ENCODE peak calls at places on chromosomes 2 and 18, in seven cellular contexts. J is esophagus muscularis mucosa, E is stomach, M is tibial nerve, K is H1, S is GM12878, L is sigmoid colon. V is an unnamed sample.

GRCh38 chr2:221465776-221466175 is 106.3 kb downstream of the EPHA4 start:
- DNase-seq in J (no peak), L (no peak), M (no peak), E (no peak), K (no peak), S (peak; percentile 15), V (no peak)

GRCh38 chr2:31297751-31298150 is 63.8 kb downstream of the EHD3 start:
- DNase-seq in J (no peak), L (no peak), M (no peak), E (no peak), K (no peak), S (no peak), V (no peak)

GRCh38 chr2:219684721-219685689 is 57.6 kb downstream of the SLC4A3 start:
- DNase-seq in M (peak; percentile 33), K (peak; percentile 73), S (peak; percentile 66), J (no peak), E (peak; percentile 73), L (peak; percentile 83), V (peak; percentile 81)

GRCh38 chr18:42108071-42108470 is 153.0 kb downstream of the PIK3C3 start:
- DNase-seq in K (no peak), J (no peak), M (no peak), L (no peak), E (no peak), S (no peak), V (no peak)

GRCh38 chr2:95329891-95330822 is 33.0 kb downstream of the KCNIP3 start:
- DNase-seq in K (no peak), L (no peak), J (no peak), E (no peak), M (no peak), S (no peak), V (no peak)

GRCh38 chr2:232662486-232663260 is 29.3 kb downstream of the EFHD1 start:
- DNase-seq in M (no peak), E (no peak), J (no peak), K (no peak), S (no peak), L (no peak), V (no peak)

GRCh38 chr18:48799724-48800315 is 150.9 kb downstream of the SMAD7 start:
- DNase-seq in M (no peak), J (no peak), K (peak; percentile 28), S (no peak), L (peak; percentile 30), E (peak; percentile 17), V (no peak)

GRCh38 chr2:15169326-15170038 is 391.7 kb downstream of the NBAS start:
- DNase-seq in K (no peak), L (no peak), S (no peak), M (no peak), J (no peak), E (no peak), V (no peak)

GRCh38 chr2:148842050-148842449 is 33.0 kb upstream of the KIF5C start:
- DNase-seq in L (no peak), S (no peak), E (no peak), M (no peak), K (no peak), J (no peak), V (no peak)

GRCh38 chr18:28541276-28541930 is 364.5 kb upstream of the CDH2 start:
- DNase-seq in M (no peak), J (no peak), S (no peak), K (no peak), L (peak; percentile 60), E (no peak), V (no peak)

GRCh38 chr18:43238429-43238828 is 38.9 kb downstream of the SYT4 start:
- DNase-seq in S (no peak), J (no peak), E (no peak), M (no peak), K (no peak), L (no peak), V (no peak)

GRCh38 chr2:207674826-207675225 is 36.6 kb upstream of the CCNYL1 start:
- DNase-seq in L (no peak), M (no peak), J (no peak), E (no peak), S (no peak), K (no peak), V (no peak)

GRCh38 chr2:158730621-158730905 is 64.6 kb upstream of the DAPL1 start:
- DNase-seq in E (no peak), M (no peak), L (no peak), J (no peak), K (no peak), S (no peak), V (no peak)

GRCh38 chr2:26692814-26693286 is 328 bp downstream of the KCNK3 start:
- DNase-seq in E (no peak), M (no peak), J (no peak), K (no peak), L (no peak), S (no peak), V (no peak)

GRCh38 chr2:31386648-31387047 is 27.9 kb downstream of the XDH start:
- DNase-seq in E (no peak), S (no peak), J (no peak), M (no peak), K (peak; percentile 61), L (no peak), V (no peak)

GRCh38 chr2:173658946-173659371 is 304.3 kb downstream of the CDCA7 start:
- DNase-seq in K (no peak), M (no peak), L (no peak), S (no peak), J (no peak), E (no peak), V (no peak)

GRCh38 chr2:226799976-226800940 is 638 bp upstream of the IRS1 start:
- DNase-seq in K (peak; percentile 46), M (no peak), L (peak; percentile 71), J (no peak), E (peak; percentile 32), S (no peak), V (peak; percentile 73)

GRCh38 chr2:37634914-37635358 is 36.5 kb downstream of the CDC42EP3 start:
- DNase-seq in M (no peak), E (no peak), S (no peak), J (no peak), K (no peak), L (no peak), V (no peak)

GRCh38 chr2:138086556-138086955 is 122.3 kb downstream of the HNMT start:
- DNase-seq in M (no peak), L (no peak), K (no peak), S (no peak), E (no peak), J (no peak), V (no peak)

GRCh38 chr18:34817636-34818035 is 107.5 kb downstream of the DTNA start:
- DNase-seq in M (no peak), J (no peak), K (no peak), E (no peak), L (no peak), S (no peak), V (no peak)

GRCh38 chr2:189783451-189783926 is 650 bp downstream of the ORMDL1 start:
- DNase-seq in E (no peak), L (no peak), K (no peak), J (no peak), S (peak; percentile 20), M (no peak), V (no peak)

GRCh38 chr2:206915136-206915535 is 24.2 kb upstream of the CPO start:
- DNase-seq in E (no peak), S (no peak), L (no peak), M (no peak), K (no peak), J (no peak), V (no peak)

GRCh38 chr2:217517402-217517801 is 485.4 kb downstream of the TNS1 start:
- DNase-seq in E (no peak), M (no peak), J (no peak), S (no peak), L (no peak), K (no peak), V (peak; percentile 39)

GRCh38 chr2:25115902-25116301 is 52.5 kb downstream of the POMC start:
- DNase-seq in J (no peak), K (no peak), E (no peak), L (no peak), M (no peak), S (no peak), V (no peak)

GRCh38 chr2:200455958-200456421 is 53.9 kb downstream of the KCTD18 start:
- DNase-seq in K (no peak), S (peak; percentile 81), L (no peak), E (no peak), J (no peak), M (no peak), V (no peak)

GRCh38 chr2:206164261-206164862 is 4.7 kb downstream of the EEF1B2 start:
- DNase-seq in J (no peak), M (no peak), E (no peak), K (peak; percentile 73), S (no peak), L (no peak), V (peak; percentile 53)

GRCh38 chr18:44309185-44309584 is 371.5 kb upstream of the SETBP1 start:
- DNase-seq in S (no peak), J (no peak), K (no peak), E (no peak), M (no peak), L (no peak), V (no peak)

GRCh38 chr2:134252092-134252775 is 1.6 kb upstream of the MGAT5 start:
- DNase-seq in J (no peak), K (no peak), L (no peak), S (no peak), M (no peak), E (no peak), V (no peak)

GRCh38 chr18:59740131-59740530 is 42.9 kb upstream of the CCBE1 start:
- DNase-seq in E (no peak), K (no peak), L (no peak), J (no peak), S (no peak), M (no peak), V (no peak)

GRCh38 chr18:25223211-25223610 is 128.8 kb downstream of the ZNF521 start:
- DNase-seq in L (no peak), S (no peak), E (no peak), K (peak; percentile 64), J (no peak), M (no peak), V (no peak)

GRCh38 chr2:67709835-67710234 is 312.7 kb downstream of the ETAA1 start:
- DNase-seq in J (no peak), K (no peak), E (no peak), M (no peak), S (no peak), L (no peak), V (no peak)
- TF ChIP-seq EP300 in J (no peak), K (no peak), E (no peak), M (no peak), S (no peak), L (no peak), V (no peak)

GRCh38 chr2:119223521-119224390 is at the start of gene STEAP3:
- DNase-seq in E (peak; percentile 93), M (peak; percentile 43), J (no peak), S (no peak), K (peak; percentile 84), L (peak; percentile 81), V (peak; percentile 59)
- TF ChIP-seq EP300 in E (no peak), M (no peak), J (no peak), S (no peak), K (no peak), L (no peak), V (no peak)

GRCh38 chr2:172169611-172170010 is 66.9 kb upstream of the DLX2 start:
- DNase-seq in L (no peak), S (no peak), E (no peak), K (no peak), M (no peak), J (no peak), V (no peak)
- TF ChIP-seq EP300 in L (no peak), S (no peak), E (no peak), K (no peak), M (no peak), J (no peak), V (no peak)

GRCh38 chr2:27798948-27799645 is 27.6 kb downstream of the MRPL33 start:
- DNase-seq in L (peak; percentile 85), J (peak; percentile 91), E (no peak), S (no peak), M (no peak), K (peak; percentile 34), V (no peak)
- TF ChIP-seq EP300 in L (peak; percentile 74), J (peak; percentile 98), E (no peak), S (no peak), M (peak; percentile 79), K (no peak), V (no peak)

V was measured in ovary.